ENCODE peak calls at places on chromosomes 1 and 21, in six cellular contexts. K is esophagus muscularis mucosa, L is psoas muscle, E is SK-N-SH, Q is brain microvascular endothelial cell, I is pancreas. H is an unnamed sample. For H3K36me3 and H3K27me3, the result is how much of the 10 kb centered on the place peaks cover.

GRCh38 chr21:45509566-45510465 is 32.4 kb downstream of the SLC19A1 start:
- DNase-seq in K (no peak), L (peak), E (peak), Q (no peak), I (peak), H (no peak)

GRCh38 chr1:161044908-161045748 is 649 bp downstream of the USF1 start:
- DNase-seq in K (no peak), L (peak), E (peak), Q (peak), I (peak), H (peak)

GRCh38 chr1:93042134-93042821 is 36.8 kb upstream of the MTF2 start:
- DNase-seq in K (no peak), L (no peak), E (no peak), Q (no peak), I (no peak), H (peak)

GRCh38 chr21:39220150-39220549 is 36.9 kb upstream of the PSMG1 start:
- DNase-seq in K (no peak), L (no peak), E (no peak), Q (no peak), I (no peak), H (no peak)

GRCh38 chr21:25400427-25400826 is 206.9 kb downstream of the MRPL39 start:
- DNase-seq in K (no peak), L (no peak), E (no peak), Q (no peak), I (no peak), H (no peak)

GRCh38 chr1:23751050-23751814 is 8.0 kb downstream of the ELOA start:
- DNase-seq in K (no peak), L (no peak), E (peak), Q (peak), I (no peak), H (peak)

GRCh38 chr1:229479660-229480399 is 28.3 kb downstream of the NUP133 start:
- DNase-seq in K (no peak), L (no peak), E (no peak), Q (no peak), I (no peak), H (no peak)

GRCh38 chr1:187894349-187894748 is 1065.6 kb downstream of the PLA2G4A start:
- DNase-seq in K (no peak), L (no peak), E (no peak), Q (no peak), I (no peak), H (no peak)

GRCh38 chr1:210446479-210446878 is 117.8 kb downstream of the HHAT start:
- DNase-seq in K (no peak), L (no peak), E (no peak), Q (peak), I (no peak), H (no peak)

GRCh38 chr1:42040159-42040558 is 113.1 kb upstream of the GUCA2B start:
- DNase-seq in K (no peak), L (no peak), E (no peak), Q (no peak), I (peak), H (no peak)

GRCh38 chr21:43676391-43676790 is 17.0 kb downstream of the RRP1B start:
- DNase-seq in K (no peak), L (no peak), E (no peak), Q (no peak), I (no peak), H (no peak)

GRCh38 chr1:16233431-16233830 is 3.6 kb downstream of the CPLANE2 start:
- DNase-seq in K (no peak), L (no peak), E (no peak), Q (no peak), I (no peak), H (no peak)

GRCh38 chr1:61198554-61198953 is 116.2 kb downstream of the NFIA start:
- DNase-seq in K (no peak), L (no peak), E (no peak), Q (no peak), I (no peak), H (no peak)

GRCh38 chr1:234722904-234723588 is 113.1 kb upstream of the IRF2BP2 start:
- DNase-seq in K (peak), L (peak), E (peak), Q (peak), I (peak), H (peak)

GRCh38 chr1:98253145-98253544 is 332.3 kb upstream of the DPYD start:
- DNase-seq in K (no peak), L (no peak), E (no peak), Q (no peak), I (no peak), H (no peak)

GRCh38 chr1:18256318-18257235 is 149.0 kb downstream of the IGSF21 start:
- DNase-seq in K (no peak), L (no peak), E (no peak), Q (peak), I (peak), H (peak)

GRCh38 chr1:170495006-170495405 is 37.0 kb upstream of the GORAB start:
- DNase-seq in K (no peak), L (no peak), E (no peak), Q (no peak), I (no peak), H (no peak)

GRCh38 chr21:35468991-35469390 is 419.9 kb upstream of the RUNX1 start:
- DNase-seq in K (no peak), L (no peak), E (no peak), Q (no peak), I (no peak), H (no peak)

GRCh38 chr1:205783904-205784303 is 8.6 kb upstream of the RAB29 start:
- DNase-seq in K (no peak), L (peak), E (no peak), Q (no peak), I (no peak), H (no peak)

GRCh38 chr1:53110370-53111072 is 31.9 kb downstream of the SLC1A7 start:
- DNase-seq in K (no peak), L (no peak), E (no peak), Q (no peak), I (no peak), H (no peak)

GRCh38 chr1:223319913-223320600 is 43.9 kb downstream of the SUSD4 start:
- DNase-seq in K (no peak), L (no peak), E (no peak), Q (no peak), I (no peak), H (no peak)

GRCh38 chr1:100187912-100188311 is 9.9 kb upstream of the LRRC39 start:
- DNase-seq in K (no peak), L (peak), E (no peak), Q (no peak), I (peak), H (peak)

GRCh38 chr1:48028218-48028804 is 31.1 kb upstream of the TRABD2B start:
- DNase-seq in K (no peak), L (no peak), E (no peak), Q (no peak), I (no peak), H (no peak)

GRCh38 chr1:68570859-68571258 is 74.0 kb upstream of the DEPDC1 start:
- DNase-seq in K (no peak), L (no peak), E (no peak), Q (no peak), I (no peak), H (no peak)

GRCh38 chr1:7048395-7048794 is 263.1 kb downstream of the CAMTA1 start:
- DNase-seq in K (no peak), L (no peak), E (no peak), Q (no peak), I (no peak), H (no peak)

GRCh38 chr1:209831615-209832014 is 3.8 kb downstream of the UTP25 start:
- DNase-seq in K (no peak), L (no peak), E (no peak), Q (peak), I (no peak), H (no peak)

GRCh38 chr1:79982218-79982617 is 975.7 kb upstream of the ADGRL4 start:
- DNase-seq in K (peak), L (peak), E (no peak), Q (no peak), I (peak), H (no peak)

GRCh38 chr1:13759072-13759471 is 59.1 kb downstream of the PRDM2 start:
- DNase-seq in K (peak), L (no peak), E (no peak), Q (no peak), I (no peak), H (no peak)

GRCh38 chr1:119453021-119453420 is 38.1 kb downstream of the HSD3B2 start:
- DNase-seq in K (no peak), L (no peak), E (no peak), Q (peak), I (no peak), H (no peak)

GRCh38 chr1:185157599-185158469 is 867 bp downstream of the SWT1 start:
- DNase-seq in K (no peak), L (no peak), E (no peak), Q (no peak), I (no peak), H (no peak)

DNA sequence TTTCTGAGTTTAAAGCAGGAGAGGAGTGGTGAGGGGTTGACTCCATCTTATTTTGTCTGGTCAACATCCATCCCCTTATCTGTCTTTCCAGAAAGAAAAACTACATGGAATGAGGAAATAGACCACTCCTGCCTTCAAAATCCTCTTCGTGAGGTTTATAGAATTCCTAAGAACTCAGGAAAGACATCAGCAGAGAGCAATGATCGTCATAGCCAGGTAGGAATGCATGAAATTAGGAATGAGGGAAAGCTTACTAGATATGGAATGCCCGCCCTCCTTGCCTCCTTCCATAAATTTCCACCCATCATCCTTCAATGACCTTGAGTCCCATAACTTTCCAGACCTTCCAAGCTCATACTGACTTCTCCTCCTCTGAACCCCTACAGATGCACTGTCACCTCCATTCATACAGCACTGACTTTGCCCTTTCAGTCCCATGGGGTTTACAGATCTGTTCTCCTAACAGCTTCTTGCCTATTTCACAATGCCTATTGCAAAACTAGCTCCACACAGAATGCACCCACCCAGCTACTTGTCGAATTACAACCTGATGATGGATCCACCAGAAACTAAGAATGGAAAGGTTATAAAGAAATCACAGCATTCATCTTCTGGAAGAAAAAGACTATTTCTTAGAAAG is 23.7 kb upstream of the PPP1R15B start:
- DNase-seq in K (no peak), L (no peak), E (no peak), Q (no peak), I (no peak), H (no peak)
- H3K36me3 ChIP-seq in K (half or more), L (under half), E (under half), Q (under half), I (under half), H (under half)

DNA sequence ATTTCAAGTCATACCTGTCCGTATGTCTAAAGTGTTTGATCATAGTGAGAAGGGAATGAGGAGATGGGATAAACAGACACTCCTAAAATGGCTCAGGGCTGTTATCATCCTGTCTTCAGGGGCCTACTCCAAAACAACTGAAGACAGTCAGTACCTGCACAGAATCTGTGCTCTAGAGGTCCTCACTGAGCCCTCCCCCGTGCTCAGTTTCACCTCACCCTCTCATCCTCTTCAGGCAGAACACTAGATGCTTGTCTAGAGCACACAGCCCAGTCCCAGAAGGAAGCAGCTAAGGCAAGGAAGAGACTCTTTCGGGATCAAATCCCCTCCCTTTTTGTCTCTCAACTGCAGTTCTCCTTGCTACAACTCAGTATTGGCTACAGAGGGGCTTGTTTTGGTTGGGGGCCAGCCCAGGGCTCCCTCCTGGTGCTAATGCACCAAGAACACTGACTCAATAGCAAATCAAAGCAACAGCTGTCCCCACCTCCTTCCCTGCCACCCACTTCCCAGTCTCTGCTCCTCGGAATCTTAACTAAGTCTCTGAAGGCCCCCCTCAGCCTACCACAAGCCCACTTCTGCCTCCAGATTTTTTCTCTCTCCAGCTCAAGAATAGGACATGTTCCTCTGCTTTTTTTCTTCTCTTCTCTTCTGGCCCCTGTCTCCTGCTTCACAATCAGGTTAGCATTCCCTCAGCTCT is 10.1 kb downstream of the CADM3 start:
- DNase-seq in K (no peak), L (no peak), E (no peak), Q (no peak), I (no peak), H (no peak)
- H3K27me3 ChIP-seq in K (under half), L (under half), E (under half), Q (under half), I (under half), H (under half)

GRCh38 chr1:1336931-1337792 is 6.1 kb downstream of the TAS1R3 start:
- DNase-seq in K (no peak), L (no peak), E (no peak), Q (no peak), I (no peak), H (no peak)
- H3K36me3 ChIP-seq in K (half or more), L (under half), E (under half), Q (under half), I (under half), H (under half)

DNA sequence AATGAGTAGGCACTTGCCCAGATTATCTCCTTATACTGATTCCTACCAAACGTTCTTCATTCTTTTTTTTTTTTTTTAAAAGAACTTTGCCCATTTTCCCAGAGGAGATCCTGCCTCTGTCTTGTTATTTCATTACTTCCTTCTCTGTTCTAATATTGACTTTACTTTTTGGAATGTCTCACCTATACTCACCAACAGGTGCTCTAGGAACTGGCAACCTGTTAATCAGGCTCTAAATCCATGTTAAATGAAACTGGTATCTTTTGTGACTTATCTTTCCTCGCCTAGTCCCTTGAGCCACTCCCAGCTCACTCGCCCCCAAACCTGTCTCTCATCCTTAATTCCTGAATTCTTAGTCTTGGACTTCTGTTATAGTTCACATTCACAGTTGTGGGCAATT is 1.2 kb upstream of the CRCT1 start:
- DNase-seq in K (no peak), L (no peak), E (no peak), Q (no peak), I (no peak), H (no peak)
- H3K27me3 ChIP-seq in K (under half), L (under half), E (half or more), Q (under half), I (under half), H (half or more)

GRCh38 chr1:150568567-150568966 is 10.8 kb downstream of the MCL1 start:
- DNase-seq in K (no peak), L (no peak), E (no peak), Q (no peak), I (no peak), H (no peak)
- H3K36me3 ChIP-seq in K (under half), L (under half), E (under half), Q (under half), I (under half), H (under half)

GRCh38 chr1:36859926-36860325 is 174.4 kb downstream of the GRIK3 start:
- DNase-seq in K (no peak), L (no peak), E (no peak), Q (no peak), I (no peak), H (no peak)
- H3K27me3 ChIP-seq in K (under half), L (under half), E (under half), Q (under half), I (under half), H (under half)

DNA sequence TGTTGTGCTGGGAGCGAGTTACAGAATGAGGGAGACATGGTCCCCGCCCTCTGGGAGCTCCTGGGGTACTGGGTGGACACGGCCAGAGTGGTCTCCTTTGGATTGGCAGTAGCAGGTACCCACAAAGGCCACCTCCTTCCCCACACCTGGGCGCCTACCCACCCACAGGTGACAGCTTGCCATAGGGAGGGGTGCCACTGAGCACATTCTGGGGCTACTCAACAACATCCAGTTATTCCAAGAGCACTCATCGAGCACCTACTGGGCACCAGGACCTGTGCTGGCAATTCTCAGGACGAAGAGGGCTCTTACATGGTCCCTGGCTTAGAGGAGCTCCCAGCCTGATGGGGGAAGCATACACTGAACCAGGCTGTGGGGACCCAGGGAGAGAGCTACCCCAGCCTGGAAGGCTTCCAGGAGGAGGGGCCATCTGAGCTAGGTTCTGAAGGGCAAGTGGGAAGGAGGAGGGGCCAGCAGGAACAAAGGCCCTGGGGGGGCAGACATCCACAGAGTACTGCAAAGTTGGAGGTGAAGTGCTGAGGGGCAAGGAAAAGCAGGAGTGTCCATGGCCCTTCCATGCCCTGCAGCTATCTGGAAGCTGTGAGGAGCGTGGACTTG is 22.0 kb downstream of the MRPL37 start:
- DNase-seq in K (no peak), L (no peak), E (no peak), Q (no peak), I (no peak), H (no peak)
- H3K36me3 ChIP-seq in K (half or more), L (under half), E (under half), Q (under half), I (under half), H (under half)

H was measured in transverse colon.